ENCODE peak calls at places on chromosomes 13 and 19, in four cellular contexts. One of them, this sample, is unnamed.

GRCh38 chr19:51195616-51196015 is 29.3 kb upstream of the CD33 start:
- DNase-seq in K562: no peak
- DNase-seq in H1: no peak
- DNase-seq in HepG2: no peak
- DNase-seq in this sample: no peak

GRCh38 chr19:35155441-35155840 is 906 bp downstream of the FXYD5 start:
- DNase-seq in HepG2: no peak
- DNase-seq in K562: peak; percentile 42
- DNase-seq in H1: no peak
- DNase-seq in this sample: no peak

GRCh38 chr19:5563941-5564612 is 3.7 kb downstream of the TINCR start:
- DNase-seq in K562: no peak
- DNase-seq in H1: no peak
- DNase-seq in HepG2: no peak
- DNase-seq in this sample: peak; percentile 58

GRCh38 chr19:46713781-46714522 is 3.0 kb downstream of the PRKD2 start:
- DNase-seq in HepG2: peak; percentile 75
- DNase-seq in H1: peak; percentile 89
- DNase-seq in K562: peak; percentile 94
- DNase-seq in this sample: peak; percentile 99

GRCh38 chr13:53159439-53159838 is 130.8 kb downstream of the OLFM4 start:
- DNase-seq in K562: no peak
- DNase-seq in HepG2: no peak
- DNase-seq in H1: no peak
- DNase-seq in this sample: no peak

GRCh38 chr13:110549795-110550160 is 11.7 kb downstream of the RAB20 start:
- DNase-seq in K562: no peak
- DNase-seq in HepG2: no peak
- DNase-seq in H1: no peak
- DNase-seq in this sample: no peak

GRCh38 chr13:110228936-110229904 is 77.7 kb downstream of the COL4A1 start:
- DNase-seq in H1: no peak
- DNase-seq in HepG2: no peak
- DNase-seq in K562: no peak
- DNase-seq in this sample: no peak

GRCh38 chr19:29770653-29771052 is 41.1 kb upstream of the CCNE1 start:
- DNase-seq in H1: no peak
- DNase-seq in K562: no peak
- DNase-seq in HepG2: no peak
- DNase-seq in this sample: no peak

GRCh38 chr13:45934283-45934682 is 82.7 kb upstream of the SIAH3 start:
- DNase-seq in K562: no peak
- DNase-seq in H1: no peak
- DNase-seq in HepG2: no peak
- DNase-seq in this sample: no peak

GRCh38 chr13:46165485-46166220 is 16.3 kb downstream of the LCP1 start:
- DNase-seq in HepG2: no peak
- DNase-seq in H1: no peak
- DNase-seq in K562: no peak
- DNase-seq in this sample: no peak

GRCh38 chr19:33508941-33509614 is 12.5 kb downstream of the PEPD start:
- DNase-seq in H1: no peak
- DNase-seq in HepG2: no peak
- DNase-seq in K562: no peak
- DNase-seq in this sample: no peak

GRCh38 chr13:33489563-33489962 is 204.0 kb upstream of the STARD13 start:
- DNase-seq in K562: no peak
- DNase-seq in HepG2: no peak
- DNase-seq in H1: no peak
- DNase-seq in this sample: no peak

GRCh38 chr13:48843630-48844380 is 131.9 kb upstream of the FNDC3A start:
- DNase-seq in HepG2: no peak
- DNase-seq in H1: no peak
- DNase-seq in K562: peak; percentile 10
- DNase-seq in this sample: no peak
- TF ChIP-seq PHF8 in HepG2: no peak
- TF ChIP-seq PHF8 in H1: no peak
- TF ChIP-seq PHF8 in K562: no peak
- TF ChIP-seq PHF8 in this sample: no peak

GRCh38 chr13:37868691-37869505 is 674 bp downstream of the TRPC4 start:
- DNase-seq in H1: peak; percentile 66
- DNase-seq in K562: no peak
- DNase-seq in HepG2: no peak
- DNase-seq in this sample: no peak
- H3K4me3 ChIP-seq in H1: peak overlapping the region; percentile 93
- H3K4me3 ChIP-seq in K562: peak overlapping the region; percentile 26
- H3K4me3 ChIP-seq in HepG2: no peak overlapping the region
- H3K4me3 ChIP-seq in this sample: peak overlapping the region; percentile 33

GRCh38 chr13:74110053-74110452 is 24.2 kb downstream of the KLF12 start:
- DNase-seq in H1: no peak
- DNase-seq in K562: no peak
- DNase-seq in HepG2: no peak
- DNase-seq in this sample: peak; percentile 14
- TF ChIP-seq USF2 in H1: no peak
- TF ChIP-seq USF2 in K562: no peak
- TF ChIP-seq USF2 in HepG2: no peak
- TF ChIP-seq USF2 in this sample: no peak

DNA sequence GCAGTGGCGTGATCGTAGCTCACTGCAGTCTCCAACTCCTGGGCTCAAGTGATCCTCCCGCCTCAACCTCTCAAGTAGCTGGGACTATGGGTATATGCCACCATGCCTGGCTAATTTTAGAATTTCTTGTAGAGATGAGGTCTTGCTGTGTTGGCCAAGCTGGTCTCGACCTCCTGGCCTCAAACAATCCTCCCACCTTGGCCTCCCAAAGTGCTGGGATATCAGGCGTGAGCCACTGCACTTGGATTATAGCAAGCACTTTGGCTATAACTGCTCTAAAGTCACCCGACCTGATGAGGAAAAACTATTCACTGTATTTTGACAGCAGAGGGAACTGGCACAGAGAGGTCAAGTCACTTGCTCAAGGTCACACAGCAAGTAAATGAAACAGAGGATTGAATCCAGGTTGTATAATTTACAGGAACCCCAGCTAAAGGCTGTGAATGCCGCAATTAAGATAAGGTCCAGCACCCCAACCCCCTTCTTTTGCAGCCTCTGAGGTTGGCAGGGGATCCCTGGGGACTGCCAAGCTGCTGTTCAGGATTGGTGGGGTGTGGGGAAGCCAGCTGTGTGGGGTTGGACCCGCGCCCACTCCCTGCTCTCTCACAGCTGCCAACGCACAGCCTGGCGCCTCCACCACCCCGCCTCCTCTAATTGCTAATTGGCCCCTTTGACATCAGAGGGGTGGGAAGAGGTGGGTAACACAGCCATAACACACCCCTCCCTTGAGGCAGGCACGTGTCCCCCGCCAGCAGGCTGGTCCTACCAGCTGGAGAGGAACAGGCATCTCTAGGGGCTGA is 6.0 kb downstream of the TMIGD2 start:
- DNase-seq in K562: no peak
- DNase-seq in HepG2: no peak
- DNase-seq in H1: no peak
- DNase-seq in this sample: no peak
- TF ChIP-seq PHF8 in K562: no peak
- TF ChIP-seq PHF8 in HepG2: no peak
- TF ChIP-seq PHF8 in H1: no peak
- TF ChIP-seq PHF8 in this sample: no peak

GRCh38 chr19:55370305-55370988 is at the start of gene IL11:
- DNase-seq in K562: no peak
- DNase-seq in H1: no peak
- DNase-seq in HepG2: no peak
- DNase-seq in this sample: peak; percentile 65
- H3K4me3 ChIP-seq in K562: peak within 1 kb of the TSS; percentile 19
- H3K4me3 ChIP-seq in H1: peak within 1 kb of the TSS; percentile 47
- H3K4me3 ChIP-seq in HepG2: peak within 1 kb of the TSS; percentile 54
- H3K4me3 ChIP-seq in this sample: peak within 1 kb of the TSS; percentile 85

GRCh38 chr13:66265446-66265845 is 964.7 kb downstream of the PCDH9 start:
- DNase-seq in K562: no peak
- DNase-seq in HepG2: no peak
- DNase-seq in H1: no peak
- DNase-seq in this sample: no peak
- TF ChIP-seq USF2 in K562: no peak
- TF ChIP-seq USF2 in HepG2: no peak
- TF ChIP-seq USF2 in H1: no peak
- TF ChIP-seq USF2 in this sample: no peak

DNA sequence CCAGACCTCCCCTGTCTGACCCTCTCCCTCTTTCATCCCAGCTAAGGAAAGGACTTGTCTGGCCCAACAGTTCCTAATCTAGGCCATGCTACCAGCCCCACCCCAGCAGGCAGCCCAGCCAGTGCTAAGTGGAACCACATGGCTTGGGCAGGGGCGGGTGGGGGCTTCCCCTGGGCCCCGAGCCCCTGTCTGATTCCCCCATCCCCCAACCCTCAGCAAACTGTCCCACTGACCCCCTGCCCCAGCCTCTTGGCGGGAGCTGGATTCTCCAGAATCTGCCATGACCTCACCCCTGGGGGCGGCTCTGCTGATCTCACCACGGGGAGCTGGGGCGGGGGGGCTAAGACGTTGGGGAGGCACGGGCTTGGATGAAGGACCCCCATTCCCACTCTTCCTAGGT is 2.9 kb downstream of the COL5A3 start:
- DNase-seq in H1: no peak
- DNase-seq in K562: no peak
- DNase-seq in HepG2: no peak
- DNase-seq in this sample: no peak
- TF ChIP-seq PHF8 in H1: no peak
- TF ChIP-seq PHF8 in K562: no peak
- TF ChIP-seq PHF8 in HepG2: no peak
- TF ChIP-seq PHF8 in this sample: no peak

DNA sequence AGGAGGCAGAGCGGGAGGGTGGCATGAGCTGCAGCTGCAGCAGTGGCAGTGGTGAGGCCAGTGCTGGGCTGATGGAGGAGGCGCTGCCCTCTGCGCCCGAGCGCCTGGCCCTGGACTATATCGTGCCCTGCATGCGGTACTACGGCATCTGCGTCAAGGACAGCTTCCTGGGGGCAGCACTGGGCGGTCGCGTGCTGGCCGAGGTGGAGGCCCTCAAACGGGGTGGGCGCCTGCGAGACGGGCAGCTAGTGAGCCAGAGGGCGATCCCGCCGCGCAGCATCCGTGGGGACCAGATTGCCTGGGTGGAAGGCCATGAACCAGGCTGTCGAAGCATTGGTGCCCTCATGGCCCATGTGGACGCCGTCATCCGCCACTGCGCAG is 2.0 kb downstream of the EGLN2 start:
- DNase-seq in HepG2: no peak
- DNase-seq in H1: no peak
- DNase-seq in K562: no peak
- DNase-seq in this sample: no peak
- H3K4me3 ChIP-seq in HepG2: no peak overlapping the region
- H3K4me3 ChIP-seq in H1: no peak overlapping the region
- H3K4me3 ChIP-seq in K562: peak overlapping the region; percentile 13
- H3K4me3 ChIP-seq in this sample: no peak overlapping the region

This sample was measured in A549.